ENCODE peak calls at places on chromosomes 2 and 18, in ten cellular contexts. H is IMR-90; E is GM19239; T is CD4-positive, alpha-beta memory T cell; F is transverse colon; Q is NCI-H1092; A is GM10248; M is NCI-H774; J is H7; Z is activated T-helper 9 cell treated with anti-CD3 and anti-CD28 coated beads, Interleukin-2, amount 50 U/mL, for 16 hours. S is an unnamed sample.

GRCh38 chr2:197097578-197098366 is 171.3 kb upstream of the PGAP1 start:
- DNase-seq in A (no peak), J (no peak), H (peak), T (no peak), E (no peak), Z (no peak), Q (no peak), F (peak), M (no peak), S (no peak)

GRCh38 chr2:8790739-8791162 is 46.7 kb downstream of the KIDINS220 start:
- DNase-seq in Z (no peak), J (no peak), F (no peak), H (no peak), Q (no peak), M (no peak), E (no peak), T (no peak), A (peak), S (no peak)

GRCh38 chr18:46793565-46793964 is 36.7 kb upstream of the ST8SIA5 start:
- DNase-seq in M (no peak), Z (no peak), A (no peak), Q (no peak), H (no peak), E (no peak), J (no peak), T (no peak), F (no peak), S (peak)

GRCh38 chr2:102022884-102023539 is 31.3 kb downstream of the IL1R2 start:
- DNase-seq in T (no peak), H (no peak), M (no peak), Q (no peak), Z (no peak), F (no peak), A (no peak), E (no peak), J (no peak), S (no peak)

GRCh38 chr2:100632021-100632420 is 69.2 kb downstream of the PDCL3 start:
- DNase-seq in A (no peak), J (no peak), H (no peak), E (no peak), F (no peak), Q (no peak), T (no peak), Z (no peak), M (no peak), S (no peak)

GRCh38 chr2:235614900-235615712 is 121.3 kb downstream of the AGAP1 start:
- DNase-seq in F (peak), E (no peak), T (no peak), A (no peak), H (peak), Q (no peak), Z (no peak), M (no peak), J (no peak), S (no peak)

GRCh38 chr2:69582582-69583176 is 60.9 kb downstream of the AAK1 start:
- DNase-seq in Q (no peak), M (no peak), F (no peak), Z (no peak), T (peak), H (peak), A (no peak), E (no peak), J (no peak), S (peak)

GRCh38 chr2:28348149-28348567 is 44.5 kb upstream of the FOSL2 start:
- DNase-seq in M (no peak), Q (no peak), A (no peak), H (no peak), E (no peak), J (no peak), Z (peak), F (no peak), T (peak), S (no peak)

GRCh38 chr2:111701266-111701665 is 182.7 kb downstream of the ANAPC1 start:
- DNase-seq in A (no peak), Z (no peak), E (no peak), H (no peak), M (no peak), T (no peak), J (peak), Q (no peak), F (no peak), S (no peak)

GRCh38 chr2:106193491-106193976 is 567 bp downstream of the UXS1 start:
- DNase-seq in F (peak), J (peak), Q (no peak), H (no peak), E (peak), Z (no peak), A (peak), T (no peak), M (no peak), S (peak)

GRCh38 chr2:18900691-18901113 is 311.3 kb upstream of the NT5C1B start:
- DNase-seq in F (no peak), Q (no peak), H (no peak), A (no peak), J (no peak), T (no peak), Z (no peak), M (no peak), E (no peak), S (no peak)

GRCh38 chr2:101508636-101509035 is 33.7 kb upstream of the RFX8 start:
- DNase-seq in A (no peak), F (no peak), Q (no peak), H (no peak), M (no peak), Z (no peak), J (no peak), E (no peak), T (no peak), S (no peak)

GRCh38 chr2:127604986-127605385 is 41.0 kb upstream of the GPR17 start:
- DNase-seq in A (no peak), E (no peak), T (no peak), F (no peak), Z (no peak), H (no peak), M (no peak), Q (no peak), J (peak), S (no peak)

GRCh38 chr18:45974088-45974536 is 7.0 kb upstream of the EPG5 start:
- DNase-seq in E (no peak), H (peak), Z (peak), Q (peak), A (peak), T (peak), J (peak), F (peak), M (peak), S (peak)

GRCh38 chr2:223166975-223167650 is 115.1 kb downstream of the KCNE4 start:
- DNase-seq in Z (no peak), F (no peak), H (no peak), A (no peak), J (no peak), E (no peak), T (no peak), M (no peak), Q (no peak), S (no peak)

GRCh38 chr2:68931799-68932198 is 20.9 kb downstream of the GKN2 start:
- DNase-seq in M (no peak), H (peak), T (no peak), F (no peak), Q (no peak), E (no peak), Z (no peak), J (no peak), A (no peak), S (no peak)

GRCh38 chr2:174699993-174700766 is 64.1 kb downstream of the CHRNA1 start:
- DNase-seq in J (peak), Q (no peak), F (no peak), E (peak), M (peak), H (peak), T (peak), A (peak), Z (no peak), S (peak)

GRCh38 chr2:218065239-218066006 is 3.6 kb upstream of the RUFY4 start:
- DNase-seq in J (peak), H (no peak), M (no peak), T (no peak), E (no peak), Z (no peak), A (no peak), F (no peak), Q (no peak), S (no peak)

GRCh38 chr2:81734981-81735380 is 1430.4 kb upstream of the LRRTM1 start:
- DNase-seq in F (no peak), Q (no peak), M (no peak), J (no peak), H (peak), Z (no peak), T (no peak), A (no peak), E (no peak), S (no peak)

GRCh38 chr18:51643483-51643882 is 446.0 kb upstream of the MEX3C start:
- DNase-seq in H (no peak), E (no peak), A (no peak), J (no peak), F (no peak), T (no peak), Q (no peak), Z (no peak), M (no peak), S (no peak)

GRCh38 chr2:152042636-152043615 is 55.9 kb downstream of the CACNB4 start:
- DNase-seq in A (no peak), Q (no peak), Z (no peak), F (no peak), H (no peak), M (no peak), E (no peak), T (no peak), J (no peak), S (peak)

GRCh38 chr2:168480825-168481585 is 24.9 kb downstream of the CERS6 start:
- DNase-seq in H (no peak), Z (no peak), M (no peak), Q (no peak), E (no peak), T (no peak), J (no peak), A (no peak), F (no peak), S (no peak)

GRCh38 chr2:130336877-130337734 is 5.6 kb upstream of the IMP4 start:
- DNase-seq in A (peak), H (peak), E (no peak), Q (peak), M (peak), J (peak), T (peak), Z (peak), F (peak), S (no peak)

GRCh38 chr2:61811821-61812220 is 42.0 kb downstream of the FAM161A start:
- DNase-seq in A (no peak), H (no peak), T (no peak), Z (no peak), M (no peak), Q (no peak), F (no peak), J (no peak), E (no peak), S (no peak)

GRCh38 chr2:36478332-36478738 is 119.6 kb downstream of the FEZ2 start:
- DNase-seq in Q (no peak), Z (no peak), A (no peak), E (no peak), F (no peak), J (no peak), M (no peak), T (no peak), H (peak), S (peak)

GRCh38 chr18:3983351-3983969 is 471.6 kb downstream of the DLGAP1 start:
- DNase-seq in M (no peak), E (no peak), H (peak), F (no peak), A (no peak), J (no peak), Z (no peak), Q (no peak), T (no peak), S (peak)

GRCh38 chr18:22983175-22983574 is 50.0 kb downstream of the RBBP8 start:
- DNase-seq in J (peak), E (no peak), Z (no peak), H (peak), M (no peak), T (peak), Q (no peak), F (no peak), A (peak), S (peak)

GRCh38 chr18:31497711-31498449 is at the start of gene DSG2:
- DNase-seq in M (peak), E (peak), J (peak), Q (no peak), F (peak), H (no peak), A (peak), T (no peak), Z (no peak), S (no peak)

GRCh38 chr18:8611916-8612576 is 2.8 kb downstream of the RAB12 start:
- DNase-seq in Z (no peak), J (no peak), E (no peak), Q (no peak), M (no peak), A (no peak), H (no peak), F (no peak), T (no peak), S (no peak)

GRCh38 chr2:144233226-144234114 is 286.4 kb downstream of the ZEB2 start:
- DNase-seq in F (no peak), H (no peak), J (no peak), Z (no peak), M (no peak), Q (no peak), E (no peak), A (no peak), T (no peak), S (peak)

GRCh38 chr2:119531292-119531691 is 7.0 kb upstream of the SCTR start:
- DNase-seq in T (no peak), Z (no peak), E (no peak), Q (no peak), A (no peak), F (no peak), H (no peak), M (no peak), J (peak), S (peak)

GRCh38 chr2:165203689-165204559 is at the start of gene SCN3A:
- DNase-seq in J (peak), Q (peak), M (peak), F (peak), A (peak), T (no peak), E (peak), H (peak), Z (no peak), S (peak)

GRCh38 chr2:122804494-122804893 is 1049.0 kb downstream of the TSN start:
- DNase-seq in Z (no peak), F (no peak), A (no peak), T (no peak), M (no peak), H (no peak), J (no peak), Q (no peak), E (no peak), S (no peak)

GRCh38 chr2:155836439-155836838 is 496.1 kb downstream of the NR4A2 start:
- DNase-seq in A (no peak), T (no peak), F (no peak), E (no peak), J (no peak), Q (no peak), M (no peak), Z (no peak), H (no peak), S (no peak)

GRCh38 chr2:63614448-63614968 is 25.7 kb downstream of the MDH1 start:
- DNase-seq in Z (no peak), M (no peak), H (peak), T (no peak), J (no peak), A (no peak), F (no peak), E (no peak), Q (no peak), S (no peak)